ENCODE peak calls at places on chromosomes 13 and 19, in eight cellular contexts. X, B, G, S, R, C, H and U are unnamed samples.

GRCh38 chr13:81295177-81295576 is 954.3 kb upstream of the SPRY2 start:
- DNase-seq in G (no peak), R (no peak), S (no peak), H (no peak), B (no peak), C (no peak), X (no peak), U (no peak)

GRCh38 chr13:28501547-28501946 is 6.6 kb upstream of the FLT1 start:
- DNase-seq in B (no peak), H (no peak), G (no peak), X (no peak), S (no peak), C (no peak), R (no peak), U (no peak)

GRCh38 chr19:47097396-47098217 is 16.0 kb downstream of the ZC3H4 start:
- DNase-seq in G (no peak), C (no peak), R (no peak), X (no peak), B (no peak), S (no peak), H (no peak), U (no peak)

GRCh38 chr13:44364601-44365000 is 9.0 kb upstream of the SERP2 start:
- DNase-seq in G (peak; percentile 97), C (peak; percentile 68), H (no peak), B (peak; percentile 38), S (no peak), X (no peak), R (no peak), U (peak; percentile 21)

GRCh38 chr13:36776175-36776574 is 42.8 kb upstream of the RFXAP start:
- DNase-seq in G (no peak), C (no peak), X (no peak), S (no peak), H (no peak), R (no peak), B (no peak), U (no peak)

GRCh38 chr19:32178401-32178800 is 167.0 kb upstream of the ZNF507 start:
- DNase-seq in X (no peak), H (no peak), S (no peak), G (no peak), C (no peak), B (no peak), R (no peak), U (no peak)

GRCh38 chr19:41533691-41534090 is 42.3 kb upstream of the CEACAM21 start:
- DNase-seq in X (no peak), S (no peak), C (no peak), R (no peak), B (no peak), G (no peak), H (no peak), U (no peak)

GRCh38 chr13:49305824-49306425 is 58.2 kb downstream of the CDADC1 start:
- DNase-seq in R (no peak), C (no peak), G (no peak), X (no peak), B (no peak), H (no peak), S (no peak), U (no peak)

GRCh38 chr19:46015961-46016425 is 6.9 kb downstream of the PGLYRP1 start:
- DNase-seq in X (peak; percentile 46), G (no peak), C (no peak), S (peak; percentile 61), H (no peak), R (no peak), B (no peak), U (no peak)

GRCh38 chr19:28556371-28556770 is 656.6 kb downstream of the UQCRFS1 start:
- DNase-seq in G (no peak), H (no peak), S (no peak), X (no peak), R (no peak), B (no peak), C (no peak), U (no peak)

GRCh38 chr19:27742041-27742440 is 1470.9 kb downstream of the UQCRFS1 start:
- DNase-seq in X (no peak), S (no peak), R (no peak), G (no peak), H (no peak), B (no peak), C (no peak), U (no peak)

GRCh38 chr19:14871619-14872230 is 14.2 kb downstream of the OR7A17 start:
- DNase-seq in B (peak; percentile 25), H (no peak), G (peak; percentile 59), R (peak; percentile 35), S (peak; percentile 3), X (no peak), C (no peak), U (no peak)